ENCODE peak calls at places on chromosome 6, in six cellular contexts. M is body of pancreas, F is left ventricle myocardium inferior, X is osteoblast, I is GM12878, E is A673. T is an unnamed sample. For H3K9me3, the result is how much of the 10 kb centered on the place peaks cover.

GRCh38 chr6:39074486-39074885 is 25.9 kb downstream of the GLP1R start:
- DNase-seq in F (no peak), E (no peak), X (peak), M (no peak), I (no peak), T (no peak)

GRCh38 chr6:4243237-4243636 is 107.9 kb upstream of the ECI2 start:
- DNase-seq in I (no peak), M (no peak), E (no peak), F (no peak), X (no peak), T (no peak)

GRCh38 chr6:25942561-25943147 is 12.2 kb upstream of the SLC17A2 start:
- DNase-seq in I (no peak), M (no peak), F (no peak), X (peak), E (peak), T (no peak)

GRCh38 chr6:126804255-126805064 is 314.0 kb upstream of the RSPO3 start:
- DNase-seq in X (no peak), I (no peak), E (peak), F (no peak), M (peak), T (peak)

GRCh38 chr6:56595490-56596122 is 47.1 kb downstream of the DST start:
- DNase-seq in I (peak), F (no peak), X (peak), M (peak), E (peak), T (peak)

GRCh38 chr6:149273318-149273717 is 44.2 kb upstream of the TAB2 start:
- DNase-seq in E (no peak), M (peak), X (no peak), I (no peak), F (peak), T (no peak)

GRCh38 chr6:40539853-40540252 is 47.3 kb downstream of the LRFN2 start:
- DNase-seq in F (no peak), M (no peak), E (no peak), I (no peak), X (no peak), T (no peak)

GRCh38 chr6:1838604-1839003 is 228.9 kb downstream of the FOXC1 start:
- DNase-seq in M (no peak), F (no peak), E (peak), I (no peak), X (no peak), T (no peak)

GRCh38 chr6:152566040-152566875 is 70.9 kb downstream of the SYNE1 start:
- DNase-seq in I (no peak), E (no peak), F (no peak), M (no peak), X (no peak), T (no peak)

GRCh38 chr6:114739656-114740055 is 396.8 kb upstream of the HS3ST5 start:
- DNase-seq in F (no peak), X (no peak), I (no peak), M (no peak), E (no peak), T (no peak)

GRCh38 chr6:79599725-79600259 is 31.3 kb upstream of the SH3BGRL2 start:
- DNase-seq in I (no peak), E (no peak), X (no peak), F (no peak), M (peak), T (no peak)

GRCh38 chr6:30819287-30819917 is 64.9 kb upstream of the DDR1 start:
- DNase-seq in I (no peak), M (no peak), E (no peak), X (no peak), F (no peak), T (no peak)

GRCh38 chr6:75349262-75349984 is 64.8 kb upstream of the TMEM30A start:
- DNase-seq in F (peak), M (peak), I (no peak), E (peak), X (no peak), T (no peak)

GRCh38 chr6:149472241-149472640 is 12.6 kb downstream of the ZC3H12D start:
- DNase-seq in I (no peak), E (no peak), X (peak), M (no peak), F (no peak), T (no peak)

GRCh38 chr6:128963561-128963960 is 80.6 kb downstream of the LAMA2 start:
- DNase-seq in E (no peak), X (no peak), M (no peak), F (no peak), I (no peak), T (no peak)

GRCh38 chr6:17866876-17867444 is 120.5 kb downstream of the KIF13A start:
- DNase-seq in X (no peak), M (no peak), I (no peak), E (no peak), F (no peak), T (no peak)

GRCh38 chr6:44898296-44898930 is 429.7 kb upstream of the RUNX2 start:
- DNase-seq in F (no peak), I (no peak), E (no peak), X (no peak), M (no peak), T (no peak)

GRCh38 chr6:166556871-166557322 is 29.6 kb downstream of the RAMACL start:
- DNase-seq in E (peak), I (no peak), M (peak), F (peak), X (peak), T (peak)

GRCh38 chr6:145688493-145688905 is 46.8 kb downstream of the EPM2A start:
- DNase-seq in E (no peak), F (no peak), I (no peak), M (no peak), X (peak), T (no peak)

GRCh38 chr6:131061041-131061770 is 1.8 kb downstream of the EPB41L2 start:
- DNase-seq in I (no peak), E (peak), M (no peak), X (peak), F (no peak), T (no peak)

GRCh38 chr6:30963641-30964040 is 19.9 kb upstream of the MUC21 start:
- DNase-seq in M (no peak), I (no peak), E (no peak), X (peak), F (no peak), T (no peak)

GRCh38 chr6:34182751-34183531 is 37.1 kb upstream of the GRM4 start:
- DNase-seq in F (no peak), E (peak), I (peak), M (peak), X (peak), T (peak)

GRCh38 chr6:141153563-141153962 is 979.2 kb upstream of the GJE1 start:
- DNase-seq in I (peak), E (no peak), X (no peak), F (no peak), M (no peak), T (no peak)

GRCh38 chr6:77401231-77401630 is 62.1 kb downstream of the HTR1B start:
- DNase-seq in M (no peak), E (no peak), X (no peak), F (no peak), I (no peak), T (no peak)

GRCh38 chr6:1496836-1497592 is 107.6 kb downstream of the FOXF2 start:
- DNase-seq in I (no peak), E (no peak), M (no peak), X (no peak), F (no peak), T (no peak)

GRCh38 chr6:35166160-35166919 is 25.2 kb upstream of the TCP11 start:
- DNase-seq in F (no peak), M (no peak), I (no peak), X (no peak), E (no peak), T (peak)

GRCh38 chr6:37381579-37381978 is 27.8 kb downstream of the RNF8 start:
- DNase-seq in I (peak), E (peak), F (no peak), M (peak), X (no peak), T (peak)

GRCh38 chr6:29014729-29015608 is 9.9 kb upstream of the ZNF311 start:
- DNase-seq in F (no peak), I (no peak), X (peak), E (no peak), M (no peak), T (no peak)

GRCh38 chr6:42404494-42404893 is 47.2 kb downstream of the TRERF1 start:
- DNase-seq in E (no peak), M (peak), X (peak), I (no peak), F (no peak), T (peak)

GRCh38 chr6:139765825-139766285 is 391.4 kb upstream of the CITED2 start:
- DNase-seq in X (no peak), F (no peak), M (peak), I (no peak), E (no peak), T (no peak)

GRCh38 chr6:164861964-164862363 is 447.4 kb downstream of the C6orf118 start:
- DNase-seq in X (no peak), I (no peak), E (no peak), M (no peak), F (no peak), T (no peak)

GRCh38 chr6:158056804-158057203 is 75.1 kb downstream of the SYNJ2 start:
- DNase-seq in I (no peak), E (no peak), M (no peak), X (peak), F (peak), T (no peak)

GRCh38 chr6:168718821-168719475 is 278.0 kb downstream of the SMOC2 start:
- DNase-seq in I (no peak), M (no peak), X (no peak), F (no peak), E (no peak), T (no peak)
- H3K9me3 ChIP-seq in I (under half), M (under half), X (under half), F (under half), E (under half), T (under half)

DNA sequence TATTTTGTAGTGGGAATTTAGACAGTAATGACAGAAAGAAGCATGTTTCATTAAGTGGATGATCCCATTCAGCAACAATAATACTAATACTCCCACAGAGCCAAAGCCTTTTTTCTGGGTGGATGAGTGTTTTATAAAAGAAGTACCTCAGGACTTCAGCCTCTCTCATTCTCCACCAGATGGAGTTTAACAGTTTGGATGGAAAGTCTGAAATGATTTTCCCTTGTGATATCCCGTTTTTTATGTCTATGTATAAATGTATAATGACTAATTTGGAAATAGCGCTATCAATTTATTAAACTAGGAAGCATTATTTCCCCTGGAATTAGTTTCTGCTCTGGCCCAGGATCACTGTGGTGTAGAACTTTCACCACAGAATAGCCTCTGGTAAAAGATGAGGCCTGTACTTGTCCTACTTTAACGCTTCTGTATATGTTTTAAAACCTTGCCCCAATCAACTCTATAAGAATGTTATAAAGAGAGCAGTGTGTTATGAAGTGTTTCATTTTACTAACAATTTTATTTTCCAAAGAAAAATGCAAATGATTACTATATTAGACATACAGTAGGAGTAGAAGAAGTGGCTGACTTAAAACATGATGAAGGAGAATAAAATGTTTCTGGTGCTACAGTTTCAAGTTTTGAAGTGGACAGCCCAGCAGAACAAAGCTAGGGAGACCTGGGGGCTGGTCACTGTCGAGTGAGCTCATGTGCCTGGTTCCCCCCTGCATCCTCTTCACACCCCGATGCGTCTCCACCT is 135.6 kb downstream of the HIVEP1 start:
- DNase-seq in X (no peak), F (no peak), I (no peak), E (no peak), M (no peak), T (no peak)
- TF ChIP-seq CTCF in X (peak), F (no peak), I (no peak), E (peak), M (no peak), T (no peak)

GRCh38 chr6:169639653-169640278 is 62.1 kb downstream of the WDR27 start:
- DNase-seq in F (no peak), M (no peak), X (no peak), E (no peak), I (no peak), T (no peak)

GRCh38 chr6:169638915-169639314 is 62.9 kb downstream of the WDR27 start:
- DNase-seq in X (no peak), E (no peak), M (no peak), I (no peak), F (no peak), T (no peak)

GRCh38 chr6:169640983-169641382 is 60.8 kb downstream of the WDR27 start:
- DNase-seq in X (no peak), I (no peak), M (no peak), F (no peak), E (no peak), T (no peak)

GRCh38 chr6:169641461-169642085 is 60.3 kb downstream of the WDR27 start:
- DNase-seq in E (no peak), M (no peak), I (no peak), X (no peak), F (no peak), T (no peak)

DNA sequence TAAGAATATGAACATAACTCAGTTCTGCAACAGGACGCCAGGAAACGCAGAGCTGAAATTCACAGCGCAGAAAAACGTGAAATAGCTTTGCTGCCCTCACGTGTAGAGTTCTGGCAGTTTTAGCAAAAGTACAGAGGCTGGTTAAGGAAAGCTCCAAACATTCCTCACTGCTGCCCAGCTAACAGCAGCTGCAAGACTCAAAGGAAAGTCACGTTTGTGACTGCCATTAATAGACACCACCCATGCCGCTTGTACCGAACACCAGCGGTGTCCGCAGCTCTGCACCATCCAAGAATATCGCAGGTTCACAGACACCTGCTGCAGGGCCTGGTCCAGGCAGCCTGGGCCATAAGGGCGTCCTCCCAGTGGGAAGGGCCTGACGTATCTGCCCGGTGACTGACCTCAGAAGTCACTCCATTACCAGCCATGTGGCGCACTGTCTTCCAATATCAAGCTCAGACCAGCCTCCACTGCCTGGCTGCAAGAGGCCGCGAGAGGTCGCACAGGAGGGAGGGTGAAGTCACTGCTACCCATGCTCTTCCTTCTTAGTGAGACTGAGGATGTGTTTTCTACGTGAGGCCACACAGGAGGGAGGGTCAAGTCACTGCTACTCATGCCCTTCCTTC is 61.4 kb downstream of the WDR27 start:
- DNase-seq in X (no peak), F (no peak), I (no peak), E (no peak), M (no peak), T (no peak)
- H3K9me3 ChIP-seq in X (under half), F (under half), I (under half), E (under half), M (under half), T (under half)

DNA sequence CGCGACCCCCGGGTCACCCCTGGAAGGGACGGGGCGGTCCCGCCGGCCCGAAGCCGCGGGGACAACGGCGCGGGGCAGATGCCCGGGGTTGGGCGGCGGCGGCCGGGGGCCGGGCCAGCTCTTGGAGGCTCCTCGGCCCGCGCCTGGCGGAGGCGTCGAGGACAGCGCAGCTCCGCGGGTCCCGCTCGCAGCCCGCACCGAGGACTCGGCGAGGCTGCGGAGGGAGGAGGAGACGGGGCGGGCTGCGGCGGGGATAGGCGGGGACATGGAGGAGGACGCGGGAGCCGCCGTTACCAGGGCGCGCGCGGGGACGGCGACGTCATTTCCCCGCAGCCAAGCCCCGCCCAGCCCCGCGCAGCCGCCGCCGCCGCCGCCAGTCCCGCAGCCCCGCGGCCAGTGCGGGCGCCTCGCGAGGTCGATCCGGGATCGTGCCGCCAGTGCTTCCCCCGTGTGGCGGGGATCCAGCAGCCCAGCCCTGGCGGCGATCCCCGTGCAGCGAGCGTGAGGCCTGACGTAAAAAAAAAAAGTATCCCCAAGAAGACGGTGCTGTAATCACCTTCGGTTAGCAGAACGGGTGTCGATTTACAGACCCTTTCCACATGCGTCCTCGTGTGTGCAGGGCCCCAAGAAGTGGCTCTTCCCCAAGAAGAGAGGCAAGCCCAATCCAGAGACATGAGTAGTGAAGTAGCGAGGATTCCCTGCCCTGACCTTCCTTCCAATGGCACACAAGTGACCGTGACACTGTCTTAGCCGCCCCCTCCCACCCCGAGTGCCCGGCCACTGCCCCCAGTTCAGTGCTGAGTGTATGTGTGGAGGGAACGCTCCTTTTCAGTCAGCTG is at the start of gene FAM184A:
- DNase-seq in X (peak), E (peak), I (no peak), F (peak), M (peak), T (peak)
- TF ChIP-seq CTCF in X (peak), E (peak), I (peak), F (peak), M (peak), T (no peak)

GRCh38 chr6:151524059-151524458 is 30.2 kb downstream of the CCDC170 start:
- DNase-seq in E (peak), X (no peak), M (no peak), I (no peak), F (no peak), T (no peak)
- H3K9me3 ChIP-seq in E (under half), X (under half), M (under half), I (under half), F (half or more), T (under half)

GRCh38 chr6:136288566-136289326 is 900 bp downstream of the BCLAF1 start:
- DNase-seq in X (peak), F (peak), I (peak), E (peak), M (peak), T (peak)
- TF ChIP-seq CTCF in X (peak), F (peak), I (peak), E (peak), M (peak), T (peak)

DNA sequence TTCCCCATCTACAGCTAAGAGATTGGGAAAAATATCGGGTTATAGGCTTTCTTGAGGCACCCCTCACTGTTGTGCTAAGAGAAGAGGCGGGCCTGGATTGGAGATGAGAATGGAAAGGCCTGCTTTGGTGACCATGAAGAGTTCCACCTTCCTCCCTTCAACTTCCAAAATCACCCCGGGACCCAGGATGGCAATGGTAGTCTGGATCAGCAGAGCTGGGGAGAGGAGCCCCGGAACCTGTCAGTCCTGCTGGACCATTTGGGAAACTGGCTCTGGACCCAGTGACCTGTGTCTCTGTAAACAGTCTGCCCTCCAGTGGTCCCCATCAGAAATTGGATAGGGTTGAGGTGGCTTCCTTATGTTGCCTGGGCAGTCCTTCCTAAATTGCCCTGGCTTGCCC is 1085.6 kb downstream of the KHDRBS2 start:
- DNase-seq in X (no peak), E (no peak), I (no peak), F (no peak), M (no peak), T (no peak)
- H3K9me3 ChIP-seq in X (under half), E (under half), I (under half), F (half or more), M (under half), T (under half)